ENCODE peak calls at places on chromosomes 13 and 19, in nine cellular contexts. O is fibroblast of the aortic adventitia; Y is stimulated activated naive CD4-positive, alpha-beta T cell treated with Interleukin-2 at 50 U/mL for 16 hours; X is GM12865; G is HEK293T; C is amygdala; J is NCI-H1436; F is mucosa of descending colon; R is IMR-90. V is an unnamed sample.

GRCh38 chr13:25300861-25301346 is 521 bp upstream of the NUP58 start:
- DNase-seq in G (peak), O (no peak), C (no peak), X (no peak), Y (no peak), J (no peak), R (no peak), F (peak), V (peak)

GRCh38 chr13:36166051-36166450 is 34.9 kb upstream of the DCLK1 start:
- DNase-seq in G (no peak), F (no peak), Y (no peak), J (no peak), R (no peak), X (no peak), O (no peak), C (no peak), V (no peak)

GRCh38 chr19:48945415-48945814 is 9.3 kb upstream of the BAX start:
- DNase-seq in R (no peak), O (no peak), Y (no peak), F (no peak), J (no peak), X (no peak), G (no peak), C (no peak), V (no peak)

GRCh38 chr13:101695870-101696516 is 243.5 kb downstream of the ITGBL1 start:
- DNase-seq in G (no peak), X (no peak), F (no peak), Y (no peak), C (no peak), O (peak), J (no peak), R (no peak), V (no peak)

GRCh38 chr13:107031691-107032090 is 463.8 kb upstream of the ARGLU1 start:
- DNase-seq in X (no peak), O (no peak), R (no peak), F (no peak), G (no peak), J (no peak), Y (no peak), C (no peak), V (no peak)

GRCh38 chr19:27890206-27890605 is 1322.7 kb downstream of the UQCRFS1 start:
- DNase-seq in F (no peak), J (no peak), X (no peak), O (no peak), R (no peak), G (no peak), Y (no peak), C (no peak), V (no peak)

GRCh38 chr13:22195726-22196125 is 524.9 kb downstream of the FGF9 start:
- DNase-seq in G (no peak), F (no peak), C (no peak), R (no peak), Y (no peak), J (no peak), O (no peak), X (no peak), V (no peak)

GRCh38 chr13:80884031-80884785 is 543.3 kb upstream of the SPRY2 start:
- DNase-seq in C (no peak), X (no peak), O (no peak), Y (no peak), G (peak), F (no peak), R (no peak), J (no peak), V (no peak)

GRCh38 chr19:40974633-40975037 is 16.4 kb upstream of the CYP2B6 start:
- DNase-seq in F (peak), O (peak), Y (peak), R (peak), G (peak), J (peak), C (no peak), X (peak), V (peak)

GRCh38 chr13:100540621-100541020 is 48.0 kb downstream of the GGACT start:
- DNase-seq in Y (no peak), X (no peak), G (no peak), F (no peak), R (peak), O (peak), C (no peak), J (no peak), V (no peak)

GRCh38 chr19:5989388-5990074 is 11.6 kb upstream of the RANBP3 start:
- DNase-seq in J (no peak), G (no peak), R (no peak), C (no peak), O (no peak), X (no peak), F (no peak), Y (no peak), V (no peak)

GRCh38 chr19:7732045-7732444 is at the start of gene CLEC4G:
- DNase-seq in F (no peak), X (no peak), Y (no peak), R (no peak), O (no peak), G (no peak), C (no peak), J (no peak), V (no peak)

GRCh38 chr19:57813919-57814504 is 701 bp downstream of the ZNF552 start:
- DNase-seq in G (no peak), C (no peak), F (peak), X (no peak), O (no peak), J (no peak), R (no peak), Y (no peak), V (peak)

GRCh38 chr13:107018285-107018684 is 450.3 kb upstream of the ARGLU1 start:
- DNase-seq in X (no peak), G (no peak), R (no peak), C (no peak), O (no peak), J (no peak), Y (no peak), F (no peak), V (no peak)

GRCh38 chr13:41130356-41130755 is 2.2 kb downstream of the KBTBD6 start:
- DNase-seq in C (no peak), F (no peak), G (no peak), X (no peak), J (no peak), R (peak), O (no peak), Y (no peak), V (no peak)

GRCh38 chr19:2260341-2260751 is 4.1 kb upstream of the JSRP1 start:
- DNase-seq in X (peak), J (no peak), G (no peak), Y (no peak), F (peak), R (no peak), C (no peak), O (peak), V (no peak)

GRCh38 chr13:19959141-19959830 is 759 bp downstream of the ZMYM2 start:
- DNase-seq in J (peak), R (peak), Y (peak), C (peak), X (peak), F (peak), O (peak), G (peak), V (peak)

GRCh38 chr13:112095354-112095753 is 28.4 kb downstream of the SOX1 start:
- DNase-seq in O (no peak), X (no peak), Y (no peak), G (no peak), F (no peak), C (no peak), R (no peak), J (no peak), V (no peak)

GRCh38 chr13:81473366-81473899 is 1132.5 kb upstream of the SPRY2 start:
- DNase-seq in G (no peak), Y (no peak), F (no peak), J (no peak), R (no peak), X (no peak), O (no peak), C (no peak), V (no peak)

GRCh38 chr13:79440958-79441553 is 35.0 kb upstream of the RBM26 start:
- DNase-seq in G (no peak), C (no peak), F (peak), R (no peak), Y (no peak), O (no peak), X (no peak), J (no peak), V (no peak)

GRCh38 chr19:56504581-56504980 is 3.1 kb upstream of the ZNF471 start:
- DNase-seq in O (peak), Y (no peak), R (peak), G (no peak), F (no peak), J (no peak), X (no peak), C (no peak), V (no peak)

GRCh38 chr13:81683526-81683925 is 1342.6 kb upstream of the SPRY2 start:
- DNase-seq in G (no peak), F (no peak), J (no peak), R (no peak), Y (no peak), X (no peak), C (no peak), O (no peak), V (peak)

GRCh38 chr19:1307320-1307719 is 21.6 kb downstream of the EFNA2 start:
- DNase-seq in R (no peak), X (no peak), G (no peak), O (no peak), F (no peak), J (no peak), C (no peak), Y (no peak), V (no peak)

GRCh38 chr13:102571075-102571474 is 25.7 kb upstream of the TPP2 start:
- DNase-seq in J (no peak), F (no peak), G (no peak), R (no peak), X (no peak), C (no peak), Y (no peak), O (no peak), V (peak)

GRCh38 chr19:19341026-19341425 is 20.4 kb downstream of the MAU2 start:
- DNase-seq in R (no peak), F (no peak), X (no peak), J (no peak), O (no peak), C (no peak), Y (no peak), G (no peak), V (no peak)

GRCh38 chr13:31638577-31638976 is 100.7 kb upstream of the RXFP2 start:
- DNase-seq in O (peak), F (no peak), J (no peak), X (no peak), G (no peak), R (peak), C (no peak), Y (no peak), V (no peak)

GRCh38 chr19:17757125-17757524 is 5.8 kb downstream of the FCHO1 start:
- DNase-seq in J (no peak), C (peak), F (peak), Y (no peak), G (no peak), X (no peak), O (peak), R (peak), V (no peak)

GRCh38 chr19:52637718-52638585 is at the start of gene ZNF83:
- DNase-seq in R (peak), J (no peak), G (peak), X (peak), Y (peak), C (peak), F (peak), O (peak), V (peak)

GRCh38 chr13:44237276-44237767 is 136.3 kb upstream of the SERP2 start:
- DNase-seq in R (peak), G (no peak), C (no peak), Y (no peak), F (peak), X (peak), J (no peak), O (peak), V (peak)

GRCh38 chr19:38420935-38421334 is 5.1 kb downstream of the RASGRP4 start:
- DNase-seq in Y (no peak), G (no peak), R (no peak), O (no peak), J (no peak), F (no peak), X (no peak), C (no peak), V (no peak)

GRCh38 chr13:83709751-83710515 is 172.3 kb downstream of the SLITRK1 start:
- DNase-seq in J (no peak), F (no peak), R (no peak), G (no peak), O (no peak), C (no peak), X (no peak), Y (no peak), V (no peak)

GRCh38 chr13:39779337-39780270 is 124.1 kb downstream of the COG6 start:
- DNase-seq in R (peak), J (no peak), X (peak), Y (no peak), G (no peak), F (peak), O (peak), C (no peak), V (peak)

GRCh38 chr13:44160549-44161278 is 212.9 kb upstream of the SERP2 start:
- DNase-seq in C (no peak), R (peak), Y (no peak), X (no peak), F (no peak), J (no peak), O (peak), G (no peak), V (peak)

GRCh38 chr19:7492142-7493055 is 3.6 kb upstream of the PEX11G start:
- DNase-seq in X (no peak), F (no peak), C (no peak), G (no peak), O (no peak), R (no peak), J (no peak), Y (peak), V (no peak)

GRCh38 chr19:33622505-33622808 is 704 bp downstream of the CHST8 start:
- DNase-seq in O (no peak), F (no peak), J (no peak), Y (no peak), X (no peak), G (peak), C (no peak), R (no peak), V (peak)

GRCh38 chr13:97758317-97758716 is 195.2 kb upstream of the IPO5 start:
- DNase-seq in R (no peak), O (peak), X (no peak), F (no peak), G (no peak), J (no peak), C (no peak), Y (no peak), V (no peak)

GRCh38 chr13:49240017-49240416 is 7.7 kb upstream of the CDADC1 start:
- DNase-seq in R (peak), J (no peak), Y (peak), F (peak), G (peak), O (peak), X (peak), C (no peak), V (peak)

GRCh38 chr13:39510296-39510695 is 92.7 kb downstream of the LHFPL6 start:
- DNase-seq in G (no peak), X (peak), C (no peak), Y (no peak), J (peak), R (no peak), O (no peak), F (no peak), V (peak)

V was measured in left kidney.